ENCODE peak calls at places on chromosome 1, in nine cellular contexts. U is BE2C, O is left ventricle myocardium inferior, H is heart left ventricle, E is fibroblast of lung, F is uterus, Y is IMR-90, R is GM06990, A is psoas muscle. X is an unnamed sample.

GRCh38 chr1:220852408-220852807 is 26.8 kb upstream of the HLX start:
- DNase-seq in U (no peak), O (no peak), H (no peak), E (no peak), F (no peak), Y (no peak), R (no peak), A (no peak), X (no peak)

GRCh38 chr1:41670558-41670957 is 186.1 kb upstream of the EDN2 start:
- DNase-seq in U (no peak), O (no peak), H (no peak), E (peak; percentile 88), F (no peak), Y (peak; percentile 87), R (no peak), A (no peak), X (no peak)

GRCh38 chr1:6483010-6483760 is 8.3 kb downstream of the PLEKHG5 start:
- DNase-seq in U (no peak), O (no peak), H (no peak), E (no peak), F (no peak), Y (no peak), R (no peak), A (no peak), X (no peak)

GRCh38 chr1:2019162-2019542 is at the start of gene GABRD:
- DNase-seq in U (no peak), O (no peak), H (no peak), E (peak; percentile 4), F (no peak), Y (no peak), R (no peak), A (no peak), X (no peak)

GRCh38 chr1:93448983-93449805 is 1.3 kb downstream of the FNBP1L start:
- DNase-seq in U (no peak), O (no peak), H (no peak), E (peak; percentile 65), F (no peak), Y (peak; percentile 65), R (no peak), A (no peak), X (no peak)

GRCh38 chr1:159958721-159959380 is 4.8 kb upstream of the SLAMF9 start:
- DNase-seq in U (no peak), O (no peak), H (no peak), E (no peak), F (no peak), Y (no peak), R (no peak), A (no peak), X (no peak)

GRCh38 chr1:246004281-246004680 is 502.8 kb downstream of the SMYD3 start:
- DNase-seq in U (no peak), O (no peak), H (no peak), E (peak; percentile 26), F (no peak), Y (no peak), R (no peak), A (no peak), X (no peak)

GRCh38 chr1:236058141-236058626 is 6.7 kb downstream of the NID1 start:
- DNase-seq in U (no peak), O (no peak), H (no peak), E (peak; percentile 30), F (no peak), Y (peak; percentile 57), R (peak; percentile 46), A (no peak), X (no peak)

GRCh38 chr1:200468264-200469001 is 58.6 kb upstream of the ZNF281 start:
- DNase-seq in U (no peak), O (no peak), H (no peak), E (peak; percentile 9), F (no peak), Y (peak; percentile 30), R (no peak), A (no peak), X (no peak)

GRCh38 chr1:67118191-67118590 is 16.6 kb downstream of the C1orf141 start:
- DNase-seq in U (no peak), O (no peak), H (no peak), E (peak; percentile 26), F (no peak), Y (peak; percentile 23), R (no peak), A (no peak), X (no peak)

GRCh38 chr1:98172578-98172977 is 251.7 kb upstream of the DPYD start:
- DNase-seq in U (no peak), O (no peak), H (no peak), E (peak; percentile 41), F (no peak), Y (peak; percentile 7), R (no peak), A (no peak), X (no peak)

GRCh38 chr1:172699111-172699510 is 40.2 kb downstream of the FASLG start:
- DNase-seq in U (no peak), O (no peak), H (no peak), E (peak; percentile 73), F (no peak), Y (peak; percentile 65), R (peak; percentile 54), A (no peak), X (peak; percentile 35)

GRCh38 chr1:225772848-225773247 is 4.8 kb upstream of the SRP9 start:
- DNase-seq in U (no peak), O (no peak), H (no peak), E (no peak), F (no peak), Y (no peak), R (no peak), A (no peak), X (no peak)

GRCh38 chr1:84145051-84145450 is 980 bp downstream of the PRKACB start:
- DNase-seq in U (no peak), O (no peak), H (no peak), E (peak; percentile 14), F (no peak), Y (peak; percentile 23), R (no peak), A (no peak), X (no peak)

GRCh38 chr1:84366786-84367185 is 31.5 kb upstream of the DNASE2B start:
- DNase-seq in U (no peak), O (no peak), H (no peak), E (peak; percentile 87), F (no peak), Y (peak; percentile 64), R (no peak), A (no peak), X (no peak)

GRCh38 chr1:245650441-245650840 is 495.7 kb downstream of the KIF26B start:
- DNase-seq in U (no peak), O (no peak), H (no peak), E (no peak), F (no peak), Y (no peak), R (no peak), A (no peak), X (no peak)

GRCh38 chr1:204225841-204226745 is 12.3 kb upstream of the GOLT1A start:
- DNase-seq in U (no peak), O (no peak), H (no peak), E (peak; percentile 72), F (no peak), Y (peak; percentile 27), R (no peak), A (no peak), X (peak; percentile 60)
- H3K4me3 ChIP-seq in U (no peak overlapping the region), O (no peak overlapping the region), H (no peak overlapping the region), E (no peak overlapping the region), F (no peak overlapping the region), Y (no peak overlapping the region), R (no peak overlapping the region), A (no peak overlapping the region), X (no peak overlapping the region)

GRCh38 chr1:42949312-42950145 is 9.1 kb downstream of the SLC2A1 start:
- DNase-seq in U (peak; percentile 49), O (no peak), H (no peak), E (peak; percentile 75), F (no peak), Y (no peak), R (no peak), A (no peak), X (no peak)
- TF ChIP-seq CTCF in U (no peak), O (no peak), H (no peak), E (no peak), F (no peak), Y (no peak), R (no peak), A (no peak), X (no peak)

GRCh38 chr1:153677718-153678518 is 570 bp upstream of the NPR1 start:
- DNase-seq in U (peak; percentile 68), O (peak; percentile 49), H (no peak), E (peak; percentile 35), F (peak; percentile 67), Y (peak; percentile 45), R (no peak), A (peak; percentile 70), X (no peak)

GRCh38 chr1:153682730-153683129 is 4.2 kb downstream of the NPR1 start:
- DNase-seq in U (no peak), O (no peak), H (no peak), E (no peak), F (no peak), Y (no peak), R (no peak), A (no peak), X (no peak)

GRCh38 chr1:153679337-153680119 is 1.0 kb downstream of the NPR1 start:
- DNase-seq in U (peak; percentile 34), O (peak; percentile 24), H (no peak), E (no peak), F (peak; percentile 40), Y (no peak), R (peak; percentile 27), A (peak; percentile 62), X (no peak)

GRCh38 chr1:153678519-153679336 is at the start of gene NPR1:
- DNase-seq in U (peak; percentile 52), O (peak; percentile 66), H (peak; percentile 70), E (no peak), F (peak; percentile 83), Y (no peak), R (peak; percentile 25), A (peak; percentile 83), X (no peak)

GRCh38 chr1:153680120-153680403 is 1.6 kb downstream of the NPR1 start:
- DNase-seq in U (no peak), O (no peak), H (no peak), E (no peak), F (no peak), Y (no peak), R (no peak), A (no peak), X (no peak)
- H3K27me3 ChIP-seq in U (peaks cover 19% of the 10 kb centered on the region), O (peaks cover 21% of the 10 kb centered on the region), H (no peaks in the 10 kb centered on the region), E (peaks cover 41% of the 10 kb centered on the region), F (no peaks in the 10 kb centered on the region), Y (peaks cover 52% of the 10 kb centered on the region), R (no peaks in the 10 kb centered on the region), A (peaks cover 30% of the 10 kb centered on the region), X (peaks cover 32% of the 10 kb centered on the region)

DNA sequence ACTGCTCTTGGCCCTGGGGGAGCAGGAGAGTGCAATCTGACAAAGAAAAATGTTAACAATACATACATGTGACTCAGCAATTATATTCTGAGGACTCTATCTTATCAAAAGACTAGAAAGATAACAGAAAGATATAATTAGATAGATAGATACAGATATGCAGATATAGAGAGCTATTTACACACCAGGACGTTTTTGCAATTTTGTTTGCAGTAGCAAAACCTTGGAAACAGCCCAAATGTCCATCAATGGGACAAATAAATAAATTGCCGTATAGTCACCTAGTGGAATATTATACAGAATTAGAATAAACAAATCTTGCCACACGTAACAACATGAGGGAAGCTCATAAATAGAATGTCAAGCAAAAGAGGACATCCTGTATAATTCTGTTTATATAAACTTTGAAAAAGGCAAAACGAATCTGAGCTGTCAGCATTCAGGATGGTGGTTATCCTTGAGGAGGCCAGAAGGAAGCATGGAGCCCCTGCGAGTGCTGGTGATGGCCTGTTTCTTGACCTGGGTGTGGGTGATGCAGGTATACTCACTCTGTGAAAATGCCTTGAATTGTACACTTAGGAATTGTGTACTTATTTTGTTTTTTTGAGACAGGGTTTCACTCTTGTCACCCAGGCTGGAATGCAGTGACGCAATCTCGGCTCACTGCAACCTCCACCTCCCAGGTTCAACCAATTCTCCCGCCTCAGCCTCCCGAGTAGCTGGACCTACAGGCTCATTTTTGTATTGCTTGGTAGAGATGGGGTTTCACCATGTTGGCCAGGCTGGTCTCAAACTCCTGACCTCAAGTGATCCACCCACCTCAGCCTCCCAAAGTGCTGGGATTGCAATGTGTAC is 12.8 kb upstream of the TRIM63 start:
- DNase-seq in U (no peak), O (no peak), H (no peak), E (no peak), F (no peak), Y (no peak), R (no peak), A (no peak), X (no peak)
- H3K4me3 ChIP-seq in U (no peak overlapping the region), O (no peak overlapping the region), H (no peak overlapping the region), E (no peak overlapping the region), F (no peak overlapping the region), Y (no peak overlapping the region), R (no peak overlapping the region), A (no peak overlapping the region), X (no peak overlapping the region)

X was measured in kidney epithelial cell.